ENCODE peak calls at places on chromosomes 3 and 15, in four cellular contexts. W, V, R and T are unnamed samples. For H3K27me3 and H3K36me3, the result is how much of the 10 kb centered on the place peaks cover.

GRCh38 chr3:187085021-187085666 is 54.2 kb downstream of the RPL39L start:
- DNase-seq in W (no peak), R (no peak), V (no peak), T (no peak)

GRCh38 chr3:72105306-72105705 is 320.4 kb upstream of the PROK2 start:
- DNase-seq in R (no peak), V (no peak), W (no peak), T (no peak)

GRCh38 chr15:80106051-80106450 is 46.6 kb downstream of the ZFAND6 start:
- DNase-seq in V (no peak), R (no peak), W (no peak), T (no peak)

GRCh38 chr3:189937302-189938255 is 183.1 kb downstream of the P3H2 start:
- DNase-seq in V (no peak), W (no peak), R (no peak), T (no peak)

GRCh38 chr15:42059661-42060476 is 34.5 kb downstream of the PLA2G4D start:
- DNase-seq in R (peak), V (peak), W (peak), T (no peak)

GRCh38 chr3:190108789-190109188 is 11.9 kb downstream of the P3H2 start:
- DNase-seq in V (no peak), R (no peak), W (no peak), T (no peak)

GRCh38 chr3:98971183-98971681 is 69.7 kb upstream of the DCBLD2 start:
- DNase-seq in R (no peak), W (no peak), V (no peak), T (no peak)

GRCh38 chr3:88433572-88433971 is 283.8 kb downstream of the C3orf38 start:
- DNase-seq in R (no peak), V (no peak), W (no peak), T (peak)

GRCh38 chr3:185253645-185254410 is at the start of gene EHHADH:
- DNase-seq in V (peak), W (peak), R (peak), T (peak)

GRCh38 chr3:39494781-39495180 is 27.3 kb downstream of the MOBP start:
- DNase-seq in V (no peak), R (no peak), W (no peak), T (no peak)

GRCh38 chr15:35674873-35675781 is 129.2 kb upstream of the DPH6 start:
- DNase-seq in V (peak), R (no peak), W (no peak), T (no peak)

GRCh38 chr15:89003865-89004725 is 84.2 kb upstream of the ABHD2 start:
- DNase-seq in V (peak), R (no peak), W (no peak), T (no peak)

GRCh38 chr15:59644757-59645156 is 12.6 kb downstream of the GTF2A2 start:
- DNase-seq in W (no peak), V (no peak), R (no peak), T (no peak)

DNA sequence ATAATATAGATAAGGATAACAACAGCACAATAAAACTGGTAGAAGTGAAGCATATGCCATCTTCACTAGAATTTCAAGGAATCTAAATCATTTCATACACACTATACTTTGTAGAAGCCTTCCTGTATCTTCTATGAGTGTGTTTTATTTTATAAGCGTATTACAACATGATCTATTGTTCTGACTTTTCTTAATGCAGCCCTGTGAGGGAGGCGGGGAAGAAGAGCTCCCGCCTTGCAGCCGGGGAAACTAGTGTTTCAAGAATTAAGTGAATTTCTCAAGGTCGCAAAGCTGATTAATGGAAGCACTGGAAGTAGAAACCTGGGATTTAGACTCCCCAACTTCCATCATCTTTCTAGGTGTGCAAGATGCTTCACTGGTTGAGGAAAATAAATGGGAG is 33.0 kb downstream of the VGLL4 start:
- DNase-seq in V (no peak), R (no peak), W (no peak), T (no peak)
- H3K27me3 ChIP-seq in V (under half), R (under half), W (under half), T (under half)

GRCh38 chr3:111708157-111708771 is 113.1 kb upstream of the ZBED2 start:
- DNase-seq in V (no peak), W (no peak), R (no peak), T (no peak)
- H3K36me3 ChIP-seq in V (under half), W (under half), R (under half), T (under half)

GRCh38 chr15:91022075-91022831 is at the start of gene VPS33B:
- DNase-seq in W (peak), V (peak), R (peak), T (peak)
- TF ChIP-seq CTCF in W (no peak), V (no peak), R (no peak), T (no peak)

DNA sequence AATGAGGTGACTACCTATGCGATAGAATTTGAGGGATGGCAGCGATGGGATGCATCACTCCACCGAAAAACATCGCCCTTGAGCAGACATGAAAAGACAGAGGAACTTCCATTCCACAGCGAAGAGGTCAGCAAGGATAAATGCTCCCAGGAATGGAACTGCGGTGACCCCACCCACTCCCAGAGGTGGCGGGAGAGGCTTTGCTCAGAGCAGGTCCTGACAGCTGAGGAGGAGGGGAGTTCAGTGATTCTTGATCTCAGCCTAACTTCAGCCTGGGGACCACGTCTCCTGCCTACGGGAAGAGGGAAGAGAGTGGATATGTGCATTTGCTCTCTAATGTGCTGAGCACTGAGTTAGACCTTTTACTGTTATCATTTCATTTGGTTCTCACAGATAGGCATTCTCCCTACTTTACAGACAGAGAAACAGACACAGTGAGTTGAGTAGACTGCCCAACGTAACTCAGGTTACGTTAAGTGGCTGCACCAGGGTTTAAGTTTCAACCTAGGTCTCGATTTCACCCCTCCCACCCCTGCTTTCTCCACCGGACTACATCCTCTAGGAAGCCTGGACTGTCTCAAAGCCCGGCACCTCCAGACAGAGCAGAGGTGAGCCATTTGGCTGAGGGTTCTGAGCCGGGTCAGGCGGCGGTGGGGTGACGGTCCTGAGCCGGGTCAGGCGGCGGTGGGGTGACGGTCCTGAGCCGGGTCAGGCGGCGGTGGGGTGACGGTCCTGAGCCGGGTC is 170.0 kb downstream of the RAB11A start:
- DNase-seq in R (no peak), V (peak), W (no peak), T (no peak)
- H3K27me3 ChIP-seq in R (under half), V (under half), W (under half), T (under half)

GRCh38 chr3:129271674-129272073 is 7.0 kb upstream of the HMCES start:
- DNase-seq in R (no peak), W (no peak), V (no peak), T (no peak)

GRCh38 chr3:129263161-129263910 is 13.9 kb downstream of the COPG1 start:
- DNase-seq in R (no peak), W (no peak), V (no peak), T (no peak)

DNA sequence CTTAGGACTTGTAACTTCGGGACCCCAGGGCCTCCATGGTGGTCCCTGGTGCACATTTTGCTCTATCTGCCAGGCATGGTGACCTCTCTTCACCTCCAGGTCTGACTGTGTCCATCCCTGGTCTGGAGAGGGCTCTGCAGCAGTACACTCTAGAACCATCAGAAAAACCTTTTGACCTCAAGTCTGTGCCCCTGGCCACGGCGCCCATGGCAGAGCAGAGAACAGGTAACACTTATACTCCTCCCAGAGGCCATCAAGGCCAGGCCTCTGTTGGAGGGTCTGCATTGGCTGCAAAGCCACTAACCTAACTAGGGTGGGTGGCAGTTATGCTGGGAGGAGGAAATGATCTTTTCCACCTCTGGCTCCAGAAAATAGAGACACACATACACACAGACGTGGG is 10.3 kb upstream of the HMCES start:
- DNase-seq in W (no peak), V (no peak), R (no peak), T (no peak)
- H3K36me3 ChIP-seq in W (under half), V (half or more), R (under half), T (under half)

DNA sequence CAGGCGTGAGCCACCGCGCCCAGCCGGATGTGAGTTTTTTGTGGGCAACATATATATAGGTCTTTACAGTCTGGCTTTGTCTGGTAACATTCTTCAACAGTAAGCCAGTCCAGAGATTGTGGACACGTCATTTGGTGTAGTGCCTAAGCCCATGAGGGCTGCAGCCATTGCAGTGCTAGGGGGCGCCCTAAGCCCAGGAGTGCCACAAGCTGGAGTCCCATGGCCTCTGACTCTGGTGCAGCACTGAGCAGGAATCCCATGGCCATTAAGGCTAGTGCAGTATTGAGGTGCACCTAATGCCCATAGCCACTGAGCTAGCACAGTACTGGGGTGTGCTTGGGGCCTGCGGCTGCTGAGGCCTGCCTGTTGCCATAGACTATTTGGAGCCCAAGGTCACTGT is 136.4 kb upstream of the NDN start:
- DNase-seq in W (no peak), R (no peak), V (peak), T (no peak)
- TF ChIP-seq CTCF in W (no peak), R (no peak), V (no peak), T (no peak)

GRCh38 chr15:101176625-101177024 is 75.2 kb downstream of the CHSY1 start:
- DNase-seq in V (no peak), W (no peak), R (no peak), T (no peak)

GRCh38 chr15:101175396-101175795 is 76.5 kb downstream of the CHSY1 start:
- DNase-seq in W (no peak), R (no peak), V (no peak), T (no peak)

GRCh38 chr15:101172421-101173097 is 79.3 kb downstream of the CHSY1 start:
- DNase-seq in W (no peak), V (no peak), R (no peak), T (no peak)

GRCh38 chr15:101173233-101174119 is 78.4 kb downstream of the CHSY1 start:
- DNase-seq in R (no peak), W (no peak), V (no peak), T (no peak)

GRCh38 chr15:101174152-101174920 is 77.5 kb downstream of the CHSY1 start:
- DNase-seq in W (no peak), V (no peak), R (no peak), T (no peak)
- H3K27me3 ChIP-seq in W (under half), V (under half), R (under half), T (under half)

GRCh38 chr3:52049503-52049902 is 6.9 kb downstream of the DUSP7 start:
- DNase-seq in V (no peak), R (no peak), W (no peak), T (no peak)
- H3K36me3 ChIP-seq in V (under half), R (under half), W (under half), T (under half)

GRCh38 chr3:128523591-128523990 is 30.6 kb upstream of the GATA2 start:
- DNase-seq in R (no peak), V (no peak), W (no peak), T (no peak)
- TF ChIP-seq CTCF in R (no peak), V (no peak), W (no peak), T (no peak)